ENCODE peak calls at places on chromosomes 2 and 18, in four cellular contexts. G is IMR-90, A is K562, U is A549. L is an unnamed sample.

GRCh38 chr2:199677881-199678280 is 173.1 kb downstream of the FTCDNL1 start:
- DNase-seq in G (no peak), A (no peak), U (no peak), L (no peak)

GRCh38 chr18:5884375-5884774 is 10.9 kb downstream of the TMEM200C start:
- DNase-seq in G (no peak), A (no peak), U (no peak), L (no peak)

GRCh38 chr2:103159018-103159417 is 397.2 kb downstream of the TMEM182 start:
- DNase-seq in G (no peak), A (no peak), U (no peak), L (no peak)

GRCh38 chr18:45974088-45974536 is 7.0 kb upstream of the EPG5 start:
- DNase-seq in G (peak; percentile 86), A (peak; percentile 73), U (peak; percentile 21), L (peak; percentile 32)

GRCh38 chr2:169715379-169716228 is 18.0 kb upstream of the KLHL23 start:
- DNase-seq in G (peak; percentile 41), A (peak; percentile 76), U (no peak), L (no peak)

GRCh38 chr18:24616638-24617037 is 156.2 kb downstream of the HRH4 start:
- DNase-seq in G (no peak), A (no peak), U (no peak), L (no peak)

GRCh38 chr2:191174539-191174938 is 23.7 kb upstream of the STAT4 start:
- DNase-seq in G (no peak), A (no peak), U (no peak), L (no peak)

GRCh38 chr2:30392097-30392496 is 54.9 kb upstream of the LCLAT1 start:
- DNase-seq in G (no peak), A (no peak), U (no peak), L (no peak)

GRCh38 chr18:79953921-79954651 is 2.6 kb upstream of the SLC66A2 start:
- DNase-seq in G (no peak), A (peak; percentile 16), U (no peak), L (no peak)

GRCh38 chr18:79955302-79956075 is 4.0 kb upstream of the SLC66A2 start:
- DNase-seq in G (no peak), A (no peak), U (no peak), L (no peak)

GRCh38 chr18:79958981-79959380 is 5.5 kb upstream of the HSBP1L1 start:
- DNase-seq in G (no peak), A (no peak), U (no peak), L (no peak)

GRCh38 chr18:79954791-79955190 is 3.3 kb upstream of the SLC66A2 start:
- DNase-seq in G (no peak), A (no peak), U (no peak), L (no peak)

DNA sequence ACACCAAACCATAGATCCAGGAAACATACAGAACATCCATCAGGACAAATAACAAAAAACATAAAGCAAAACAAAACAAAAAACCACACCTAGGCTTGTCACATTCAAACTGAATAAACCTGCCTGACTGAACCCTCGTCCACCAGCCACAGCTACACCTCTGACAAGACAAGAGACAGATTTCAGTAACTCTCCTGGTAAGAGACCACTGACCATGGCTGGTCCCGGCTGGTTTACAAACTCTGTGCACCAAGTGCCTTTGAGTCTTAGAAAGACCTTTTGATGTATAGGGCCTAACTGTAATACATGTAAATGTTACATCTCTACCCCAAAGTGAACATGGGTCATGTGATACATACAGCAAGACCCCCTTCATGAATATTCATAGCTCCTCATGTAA is 4.8 kb upstream of the SLC66A2 start:
- DNase-seq in G (no peak), A (no peak), U (no peak), L (no peak)
- TF ChIP-seq ELK1 in G (no peak), A (no peak), U (no peak), L (no peak)

DNA sequence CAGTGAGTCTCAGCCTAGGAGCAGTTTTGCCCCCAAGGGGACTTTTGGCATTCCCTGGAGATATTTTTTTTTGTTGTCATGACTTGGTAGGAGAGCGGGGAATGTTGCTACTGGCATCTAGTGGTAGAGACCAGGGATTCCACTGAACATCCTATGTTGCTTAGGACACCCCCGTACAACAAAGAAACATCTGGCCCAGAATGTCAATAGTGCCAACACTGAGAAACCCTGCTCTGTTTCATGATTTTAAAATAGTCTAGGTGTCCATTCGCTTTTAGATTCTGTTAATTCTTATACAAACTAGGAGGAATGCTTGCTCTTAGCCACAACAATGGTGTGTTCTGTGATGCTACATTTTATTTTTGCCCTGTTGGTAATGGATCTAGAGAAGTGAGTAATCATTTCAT is 225.8 kb upstream of the SIX3 start:
- DNase-seq in G (peak; percentile 27), A (no peak), U (peak; percentile 17), L (no peak)
- TF ChIP-seq ELK1 in G (no peak), A (no peak), U (no peak), L (no peak)

DNA sequence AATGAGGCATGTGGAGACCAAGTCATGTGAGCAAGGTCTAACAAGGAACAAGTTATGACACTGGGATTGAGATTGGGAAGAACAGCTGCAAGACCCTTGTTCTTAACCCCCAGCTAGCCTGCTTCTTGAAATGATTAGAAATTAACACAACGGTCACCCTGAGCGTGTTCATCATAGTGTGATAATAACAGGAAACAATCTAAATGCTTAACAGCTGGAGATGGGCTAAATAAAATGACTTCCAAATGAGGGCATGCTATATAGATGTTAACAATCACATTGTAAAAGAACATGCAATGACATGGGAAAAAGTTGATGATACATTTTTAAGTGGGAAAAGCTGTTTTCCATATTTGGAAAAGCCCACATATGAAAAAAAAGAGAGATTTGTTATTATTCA is 47.6 kb downstream of the RPL37A start:
- DNase-seq in G (no peak), A (no peak), U (no peak), L (no peak)
- TF ChIP-seq ELK1 in G (no peak), A (no peak), U (no peak), L (no peak)

GRCh38 chr2:26988165-26988879 is 17.9 kb downstream of the MAPRE3 start:
- DNase-seq in G (peak; percentile 86), A (no peak), U (no peak), L (no peak)
- TF ChIP-seq ELK1 in G (no peak), A (no peak), U (no peak), L (no peak)